ENCODE peak calls at places on chromosomes 7 and 10, in five cellular contexts. One of them, this sample, is unnamed.

GRCh38 chr7:141262101-141262819 is 188.4 kb downstream of the TMEM178B start:
- DNase-seq in ACHN: peak
- DNase-seq in fibroblast of lung: peak
- DNase-seq in stimulated activated CD4-positive, alpha-beta T cell treated with anti-CD3 and anti-CD28 coated beads, Interleukin-15, amount 100 ng/mL, for 24 hours: no peak
- DNase-seq in activated CD4-positive, alpha-beta T cell treated with anti-CD3 and anti-CD28 coated beads, Interleukin-2, amount 50 U/mL, for 24 hours: no peak
- DNase-seq in this sample: no peak

GRCh38 chr10:130714700-130715467 is 578.7 kb downstream of the GLRX3 start:
- DNase-seq in ACHN: no peak
- DNase-seq in fibroblast of lung: no peak
- DNase-seq in stimulated activated CD4-positive, alpha-beta T cell treated with anti-CD3 and anti-CD28 coated beads, Interleukin-15, amount 100 ng/mL, for 24 hours: no peak
- DNase-seq in activated CD4-positive, alpha-beta T cell treated with anti-CD3 and anti-CD28 coated beads, Interleukin-2, amount 50 U/mL, for 24 hours: no peak
- DNase-seq in this sample: no peak

GRCh38 chr7:55005241-55005836 is 13.5 kb upstream of the EGFR start:
- DNase-seq in ACHN: no peak
- DNase-seq in fibroblast of lung: no peak
- DNase-seq in stimulated activated CD4-positive, alpha-beta T cell treated with anti-CD3 and anti-CD28 coated beads, Interleukin-15, amount 100 ng/mL, for 24 hours: no peak
- DNase-seq in activated CD4-positive, alpha-beta T cell treated with anti-CD3 and anti-CD28 coated beads, Interleukin-2, amount 50 U/mL, for 24 hours: no peak
- DNase-seq in this sample: no peak

GRCh38 chr7:99210265-99210970 is 2.5 kb upstream of the KPNA7 start:
- DNase-seq in ACHN: no peak
- DNase-seq in fibroblast of lung: no peak
- DNase-seq in stimulated activated CD4-positive, alpha-beta T cell treated with anti-CD3 and anti-CD28 coated beads, Interleukin-15, amount 100 ng/mL, for 24 hours: no peak
- DNase-seq in activated CD4-positive, alpha-beta T cell treated with anti-CD3 and anti-CD28 coated beads, Interleukin-2, amount 50 U/mL, for 24 hours: no peak
- DNase-seq in this sample: no peak

GRCh38 chr10:16915308-16915707 is 98.1 kb upstream of the RSU1 start:
- DNase-seq in ACHN: no peak
- DNase-seq in fibroblast of lung: no peak
- DNase-seq in stimulated activated CD4-positive, alpha-beta T cell treated with anti-CD3 and anti-CD28 coated beads, Interleukin-15, amount 100 ng/mL, for 24 hours: no peak
- DNase-seq in activated CD4-positive, alpha-beta T cell treated with anti-CD3 and anti-CD28 coated beads, Interleukin-2, amount 50 U/mL, for 24 hours: no peak
- DNase-seq in this sample: no peak

GRCh38 chr7:157653827-157654207 is 317.0 kb downstream of the DNAJB6 start:
- DNase-seq in ACHN: no peak
- DNase-seq in fibroblast of lung: no peak
- DNase-seq in stimulated activated CD4-positive, alpha-beta T cell treated with anti-CD3 and anti-CD28 coated beads, Interleukin-15, amount 100 ng/mL, for 24 hours: no peak
- DNase-seq in activated CD4-positive, alpha-beta T cell treated with anti-CD3 and anti-CD28 coated beads, Interleukin-2, amount 50 U/mL, for 24 hours: no peak
- DNase-seq in this sample: no peak

GRCh38 chr10:27108165-27108564 is 7.9 kb upstream of the ANKRD26 start:
- DNase-seq in ACHN: no peak
- DNase-seq in fibroblast of lung: no peak
- DNase-seq in stimulated activated CD4-positive, alpha-beta T cell treated with anti-CD3 and anti-CD28 coated beads, Interleukin-15, amount 100 ng/mL, for 24 hours: no peak
- DNase-seq in activated CD4-positive, alpha-beta T cell treated with anti-CD3 and anti-CD28 coated beads, Interleukin-2, amount 50 U/mL, for 24 hours: no peak
- DNase-seq in this sample: no peak

GRCh38 chr10:79941585-79942210 is 7.2 kb downstream of the SFTPD start:
- DNase-seq in ACHN: no peak
- DNase-seq in fibroblast of lung: no peak
- DNase-seq in stimulated activated CD4-positive, alpha-beta T cell treated with anti-CD3 and anti-CD28 coated beads, Interleukin-15, amount 100 ng/mL, for 24 hours: no peak
- DNase-seq in activated CD4-positive, alpha-beta T cell treated with anti-CD3 and anti-CD28 coated beads, Interleukin-2, amount 50 U/mL, for 24 hours: no peak
- DNase-seq in this sample: no peak

GRCh38 chr7:13725591-13725990 is 263.9 kb downstream of the ETV1 start:
- DNase-seq in ACHN: no peak
- DNase-seq in fibroblast of lung: peak
- DNase-seq in stimulated activated CD4-positive, alpha-beta T cell treated with anti-CD3 and anti-CD28 coated beads, Interleukin-15, amount 100 ng/mL, for 24 hours: no peak
- DNase-seq in activated CD4-positive, alpha-beta T cell treated with anti-CD3 and anti-CD28 coated beads, Interleukin-2, amount 50 U/mL, for 24 hours: no peak
- DNase-seq in this sample: no peak

GRCh38 chr7:34070486-34071323 is 165.4 kb downstream of the BMPER start:
- DNase-seq in ACHN: no peak
- DNase-seq in fibroblast of lung: peak
- DNase-seq in stimulated activated CD4-positive, alpha-beta T cell treated with anti-CD3 and anti-CD28 coated beads, Interleukin-15, amount 100 ng/mL, for 24 hours: no peak
- DNase-seq in activated CD4-positive, alpha-beta T cell treated with anti-CD3 and anti-CD28 coated beads, Interleukin-2, amount 50 U/mL, for 24 hours: no peak
- DNase-seq in this sample: no peak

GRCh38 chr7:126166645-126167044 is 1086.1 kb downstream of the GRM8 start:
- DNase-seq in ACHN: no peak
- DNase-seq in fibroblast of lung: no peak
- DNase-seq in stimulated activated CD4-positive, alpha-beta T cell treated with anti-CD3 and anti-CD28 coated beads, Interleukin-15, amount 100 ng/mL, for 24 hours: no peak
- DNase-seq in activated CD4-positive, alpha-beta T cell treated with anti-CD3 and anti-CD28 coated beads, Interleukin-2, amount 50 U/mL, for 24 hours: no peak
- DNase-seq in this sample: no peak

GRCh38 chr10:79068562-79069324 is at the start of gene ZMIZ1:
- DNase-seq in ACHN: peak
- DNase-seq in fibroblast of lung: peak
- DNase-seq in stimulated activated CD4-positive, alpha-beta T cell treated with anti-CD3 and anti-CD28 coated beads, Interleukin-15, amount 100 ng/mL, for 24 hours: peak
- DNase-seq in activated CD4-positive, alpha-beta T cell treated with anti-CD3 and anti-CD28 coated beads, Interleukin-2, amount 50 U/mL, for 24 hours: peak
- DNase-seq in this sample: peak

GRCh38 chr7:91263359-91264082 is 712 bp upstream of the FZD1 start:
- DNase-seq in ACHN: peak
- DNase-seq in fibroblast of lung: peak
- DNase-seq in stimulated activated CD4-positive, alpha-beta T cell treated with anti-CD3 and anti-CD28 coated beads, Interleukin-15, amount 100 ng/mL, for 24 hours: peak
- DNase-seq in activated CD4-positive, alpha-beta T cell treated with anti-CD3 and anti-CD28 coated beads, Interleukin-2, amount 50 U/mL, for 24 hours: no peak
- DNase-seq in this sample: peak

GRCh38 chr7:138752568-138753518 is 45.0 kb upstream of the TMEM213 start:
- DNase-seq in ACHN: peak
- DNase-seq in fibroblast of lung: no peak
- DNase-seq in stimulated activated CD4-positive, alpha-beta T cell treated with anti-CD3 and anti-CD28 coated beads, Interleukin-15, amount 100 ng/mL, for 24 hours: peak
- DNase-seq in activated CD4-positive, alpha-beta T cell treated with anti-CD3 and anti-CD28 coated beads, Interleukin-2, amount 50 U/mL, for 24 hours: peak
- DNase-seq in this sample: peak

GRCh38 chr7:17183630-17184328 is 114.7 kb upstream of the AHR start:
- DNase-seq in ACHN: no peak
- DNase-seq in fibroblast of lung: peak
- DNase-seq in stimulated activated CD4-positive, alpha-beta T cell treated with anti-CD3 and anti-CD28 coated beads, Interleukin-15, amount 100 ng/mL, for 24 hours: no peak
- DNase-seq in activated CD4-positive, alpha-beta T cell treated with anti-CD3 and anti-CD28 coated beads, Interleukin-2, amount 50 U/mL, for 24 hours: no peak
- DNase-seq in this sample: no peak

GRCh38 chr10:63738410-63738809 is 217.2 kb downstream of the REEP3 start:
- DNase-seq in ACHN: peak
- DNase-seq in fibroblast of lung: peak
- DNase-seq in stimulated activated CD4-positive, alpha-beta T cell treated with anti-CD3 and anti-CD28 coated beads, Interleukin-15, amount 100 ng/mL, for 24 hours: no peak
- DNase-seq in activated CD4-positive, alpha-beta T cell treated with anti-CD3 and anti-CD28 coated beads, Interleukin-2, amount 50 U/mL, for 24 hours: no peak
- DNase-seq in this sample: no peak

GRCh38 chr7:106313456-106313891 is 28.7 kb upstream of the NAMPT start:
- DNase-seq in ACHN: peak
- DNase-seq in fibroblast of lung: peak
- DNase-seq in stimulated activated CD4-positive, alpha-beta T cell treated with anti-CD3 and anti-CD28 coated beads, Interleukin-15, amount 100 ng/mL, for 24 hours: peak
- DNase-seq in activated CD4-positive, alpha-beta T cell treated with anti-CD3 and anti-CD28 coated beads, Interleukin-2, amount 50 U/mL, for 24 hours: no peak
- DNase-seq in this sample: no peak

GRCh38 chr7:2649991-2650390 is 18.2 kb downstream of the TTYH3 start:
- DNase-seq in ACHN: no peak
- DNase-seq in fibroblast of lung: no peak
- DNase-seq in stimulated activated CD4-positive, alpha-beta T cell treated with anti-CD3 and anti-CD28 coated beads, Interleukin-15, amount 100 ng/mL, for 24 hours: no peak
- DNase-seq in activated CD4-positive, alpha-beta T cell treated with anti-CD3 and anti-CD28 coated beads, Interleukin-2, amount 50 U/mL, for 24 hours: no peak
- DNase-seq in this sample: no peak

GRCh38 chr7:123275036-123275753 is 75.4 kb upstream of the SLC13A1 start:
- DNase-seq in ACHN: no peak
- DNase-seq in fibroblast of lung: peak
- DNase-seq in stimulated activated CD4-positive, alpha-beta T cell treated with anti-CD3 and anti-CD28 coated beads, Interleukin-15, amount 100 ng/mL, for 24 hours: no peak
- DNase-seq in activated CD4-positive, alpha-beta T cell treated with anti-CD3 and anti-CD28 coated beads, Interleukin-2, amount 50 U/mL, for 24 hours: no peak
- DNase-seq in this sample: no peak

GRCh38 chr7:2507208-2507916 is 12.2 kb upstream of the LFNG start:
- DNase-seq in ACHN: no peak
- DNase-seq in fibroblast of lung: no peak
- DNase-seq in stimulated activated CD4-positive, alpha-beta T cell treated with anti-CD3 and anti-CD28 coated beads, Interleukin-15, amount 100 ng/mL, for 24 hours: no peak
- DNase-seq in activated CD4-positive, alpha-beta T cell treated with anti-CD3 and anti-CD28 coated beads, Interleukin-2, amount 50 U/mL, for 24 hours: no peak
- DNase-seq in this sample: no peak

GRCh38 chr7:123292227-123292626 is 92.5 kb upstream of the SLC13A1 start:
- DNase-seq in ACHN: no peak
- DNase-seq in fibroblast of lung: no peak
- DNase-seq in stimulated activated CD4-positive, alpha-beta T cell treated with anti-CD3 and anti-CD28 coated beads, Interleukin-15, amount 100 ng/mL, for 24 hours: no peak
- DNase-seq in activated CD4-positive, alpha-beta T cell treated with anti-CD3 and anti-CD28 coated beads, Interleukin-2, amount 50 U/mL, for 24 hours: no peak
- DNase-seq in this sample: no peak

GRCh38 chr10:71621263-71621751 is 98.3 kb downstream of the C10orf105 start:
- DNase-seq in ACHN: peak
- DNase-seq in fibroblast of lung: peak
- DNase-seq in stimulated activated CD4-positive, alpha-beta T cell treated with anti-CD3 and anti-CD28 coated beads, Interleukin-15, amount 100 ng/mL, for 24 hours: no peak
- DNase-seq in activated CD4-positive, alpha-beta T cell treated with anti-CD3 and anti-CD28 coated beads, Interleukin-2, amount 50 U/mL, for 24 hours: no peak
- DNase-seq in this sample: no peak

GRCh38 chr7:104196161-104196560 is 11.7 kb downstream of the ORC5 start:
- DNase-seq in ACHN: no peak
- DNase-seq in fibroblast of lung: no peak
- DNase-seq in stimulated activated CD4-positive, alpha-beta T cell treated with anti-CD3 and anti-CD28 coated beads, Interleukin-15, amount 100 ng/mL, for 24 hours: no peak
- DNase-seq in activated CD4-positive, alpha-beta T cell treated with anti-CD3 and anti-CD28 coated beads, Interleukin-2, amount 50 U/mL, for 24 hours: no peak
- DNase-seq in this sample: no peak

GRCh38 chr7:90843467-90843866 is 247.3 kb downstream of the CDK14 start:
- DNase-seq in ACHN: no peak
- DNase-seq in fibroblast of lung: no peak
- DNase-seq in stimulated activated CD4-positive, alpha-beta T cell treated with anti-CD3 and anti-CD28 coated beads, Interleukin-15, amount 100 ng/mL, for 24 hours: no peak
- DNase-seq in activated CD4-positive, alpha-beta T cell treated with anti-CD3 and anti-CD28 coated beads, Interleukin-2, amount 50 U/mL, for 24 hours: no peak
- DNase-seq in this sample: no peak

GRCh38 chr7:2779086-2779485 is 65.0 kb downstream of the GNA12 start:
- DNase-seq in ACHN: no peak
- DNase-seq in fibroblast of lung: no peak
- DNase-seq in stimulated activated CD4-positive, alpha-beta T cell treated with anti-CD3 and anti-CD28 coated beads, Interleukin-15, amount 100 ng/mL, for 24 hours: no peak
- DNase-seq in activated CD4-positive, alpha-beta T cell treated with anti-CD3 and anti-CD28 coated beads, Interleukin-2, amount 50 U/mL, for 24 hours: no peak
- DNase-seq in this sample: no peak

GRCh38 chr10:21363753-21364104 is 161.8 kb downstream of the SKIDA1 start:
- DNase-seq in ACHN: peak
- DNase-seq in fibroblast of lung: no peak
- DNase-seq in stimulated activated CD4-positive, alpha-beta T cell treated with anti-CD3 and anti-CD28 coated beads, Interleukin-15, amount 100 ng/mL, for 24 hours: no peak
- DNase-seq in activated CD4-positive, alpha-beta T cell treated with anti-CD3 and anti-CD28 coated beads, Interleukin-2, amount 50 U/mL, for 24 hours: no peak
- DNase-seq in this sample: no peak

GRCh38 chr7:51154201-51154600 is 162.4 kb downstream of the COBL start:
- DNase-seq in ACHN: no peak
- DNase-seq in fibroblast of lung: no peak
- DNase-seq in stimulated activated CD4-positive, alpha-beta T cell treated with anti-CD3 and anti-CD28 coated beads, Interleukin-15, amount 100 ng/mL, for 24 hours: no peak
- DNase-seq in activated CD4-positive, alpha-beta T cell treated with anti-CD3 and anti-CD28 coated beads, Interleukin-2, amount 50 U/mL, for 24 hours: no peak
- DNase-seq in this sample: no peak

GRCh38 chr10:25382029-25382810 is 207.4 kb downstream of the GPR158 start:
- DNase-seq in ACHN: no peak
- DNase-seq in fibroblast of lung: no peak
- DNase-seq in stimulated activated CD4-positive, alpha-beta T cell treated with anti-CD3 and anti-CD28 coated beads, Interleukin-15, amount 100 ng/mL, for 24 hours: no peak
- DNase-seq in activated CD4-positive, alpha-beta T cell treated with anti-CD3 and anti-CD28 coated beads, Interleukin-2, amount 50 U/mL, for 24 hours: no peak
- DNase-seq in this sample: no peak

GRCh38 chr7:12855036-12855435 is 167.6 kb downstream of the ARL4A start:
- DNase-seq in ACHN: no peak
- DNase-seq in fibroblast of lung: no peak
- DNase-seq in stimulated activated CD4-positive, alpha-beta T cell treated with anti-CD3 and anti-CD28 coated beads, Interleukin-15, amount 100 ng/mL, for 24 hours: no peak
- DNase-seq in activated CD4-positive, alpha-beta T cell treated with anti-CD3 and anti-CD28 coated beads, Interleukin-2, amount 50 U/mL, for 24 hours: no peak
- DNase-seq in this sample: no peak

GRCh38 chr7:135645296-135645904 is 16.9 kb upstream of the STMP1 start:
- DNase-seq in ACHN: peak
- DNase-seq in fibroblast of lung: peak
- DNase-seq in stimulated activated CD4-positive, alpha-beta T cell treated with anti-CD3 and anti-CD28 coated beads, Interleukin-15, amount 100 ng/mL, for 24 hours: no peak
- DNase-seq in activated CD4-positive, alpha-beta T cell treated with anti-CD3 and anti-CD28 coated beads, Interleukin-2, amount 50 U/mL, for 24 hours: no peak
- DNase-seq in this sample: no peak

GRCh38 chr10:15370212-15370740 is 813 bp downstream of the FAM171A1 start:
- DNase-seq in ACHN: peak
- DNase-seq in fibroblast of lung: peak
- DNase-seq in stimulated activated CD4-positive, alpha-beta T cell treated with anti-CD3 and anti-CD28 coated beads, Interleukin-15, amount 100 ng/mL, for 24 hours: peak
- DNase-seq in activated CD4-positive, alpha-beta T cell treated with anti-CD3 and anti-CD28 coated beads, Interleukin-2, amount 50 U/mL, for 24 hours: no peak
- DNase-seq in this sample: peak

GRCh38 chr10:4661572-4662255 is 164.3 kb upstream of the AKR1E2 start:
- DNase-seq in ACHN: no peak
- DNase-seq in fibroblast of lung: peak
- DNase-seq in stimulated activated CD4-positive, alpha-beta T cell treated with anti-CD3 and anti-CD28 coated beads, Interleukin-15, amount 100 ng/mL, for 24 hours: no peak
- DNase-seq in activated CD4-positive, alpha-beta T cell treated with anti-CD3 and anti-CD28 coated beads, Interleukin-2, amount 50 U/mL, for 24 hours: no peak
- DNase-seq in this sample: no peak

GRCh38 chr7:1567893-1568292 is 1.9 kb downstream of the PSMG3 start:
- DNase-seq in ACHN: peak
- DNase-seq in fibroblast of lung: peak
- DNase-seq in stimulated activated CD4-positive, alpha-beta T cell treated with anti-CD3 and anti-CD28 coated beads, Interleukin-15, amount 100 ng/mL, for 24 hours: no peak
- DNase-seq in activated CD4-positive, alpha-beta T cell treated with anti-CD3 and anti-CD28 coated beads, Interleukin-2, amount 50 U/mL, for 24 hours: no peak
- DNase-seq in this sample: no peak

GRCh38 chr7:101993311-101993710 is 175.9 kb downstream of the CUX1 start:
- DNase-seq in ACHN: no peak
- DNase-seq in fibroblast of lung: no peak
- DNase-seq in stimulated activated CD4-positive, alpha-beta T cell treated with anti-CD3 and anti-CD28 coated beads, Interleukin-15, amount 100 ng/mL, for 24 hours: no peak
- DNase-seq in activated CD4-positive, alpha-beta T cell treated with anti-CD3 and anti-CD28 coated beads, Interleukin-2, amount 50 U/mL, for 24 hours: no peak
- DNase-seq in this sample: no peak

GRCh38 chr10:1401056-1401965 is 336.0 kb downstream of the ADARB2 start:
- DNase-seq in ACHN: no peak
- DNase-seq in fibroblast of lung: no peak
- DNase-seq in stimulated activated CD4-positive, alpha-beta T cell treated with anti-CD3 and anti-CD28 coated beads, Interleukin-15, amount 100 ng/mL, for 24 hours: no peak
- DNase-seq in activated CD4-positive, alpha-beta T cell treated with anti-CD3 and anti-CD28 coated beads, Interleukin-2, amount 50 U/mL, for 24 hours: no peak
- DNase-seq in this sample: no peak

GRCh38 chr10:106360870-106361269 is 803.6 kb downstream of the SORCS1 start:
- DNase-seq in ACHN: no peak
- DNase-seq in fibroblast of lung: peak
- DNase-seq in stimulated activated CD4-positive, alpha-beta T cell treated with anti-CD3 and anti-CD28 coated beads, Interleukin-15, amount 100 ng/mL, for 24 hours: no peak
- DNase-seq in activated CD4-positive, alpha-beta T cell treated with anti-CD3 and anti-CD28 coated beads, Interleukin-2, amount 50 U/mL, for 24 hours: no peak
- DNase-seq in this sample: no peak